ENCODE peak calls at places on chromosomes 1 and 21, in eight cellular contexts. One of them, this sample, is unnamed.

GRCh38 chr1:169739980-169740379 is 6.1 kb upstream of the SELE start:
- DNase-seq in astrocyte of the cerebellum: no peak
- DNase-seq in progenitor cell of endocrine pancreas: no peak
- DNase-seq in stomach: no peak
- DNase-seq in lower lobe of right lung: no peak
- DNase-seq in OCI-LY7: no peak
- DNase-seq in HFF-Myc: no peak
- DNase-seq in brain microvascular endothelial cell: peak
- DNase-seq in this sample: no peak

GRCh38 chr1:68571499-68571898 is 74.6 kb upstream of the DEPDC1 start:
- DNase-seq in astrocyte of the cerebellum: no peak
- DNase-seq in progenitor cell of endocrine pancreas: no peak
- DNase-seq in stomach: no peak
- DNase-seq in lower lobe of right lung: no peak
- DNase-seq in OCI-LY7: no peak
- DNase-seq in HFF-Myc: no peak
- DNase-seq in brain microvascular endothelial cell: peak
- DNase-seq in this sample: no peak

GRCh38 chr1:243728192-243728570 is 121.9 kb downstream of the AKT3 start:
- DNase-seq in astrocyte of the cerebellum: no peak
- DNase-seq in progenitor cell of endocrine pancreas: no peak
- DNase-seq in stomach: no peak
- DNase-seq in lower lobe of right lung: no peak
- DNase-seq in OCI-LY7: no peak
- DNase-seq in HFF-Myc: no peak
- DNase-seq in brain microvascular endothelial cell: no peak
- DNase-seq in this sample: no peak

GRCh38 chr1:34696230-34696629 is 58.6 kb upstream of the GJB5 start:
- DNase-seq in astrocyte of the cerebellum: no peak
- DNase-seq in progenitor cell of endocrine pancreas: no peak
- DNase-seq in stomach: no peak
- DNase-seq in lower lobe of right lung: no peak
- DNase-seq in OCI-LY7: no peak
- DNase-seq in HFF-Myc: peak
- DNase-seq in brain microvascular endothelial cell: no peak
- DNase-seq in this sample: no peak

GRCh38 chr1:169488157-169488556 is 2.4 kb upstream of the SLC19A2 start:
- DNase-seq in astrocyte of the cerebellum: no peak
- DNase-seq in progenitor cell of endocrine pancreas: no peak
- DNase-seq in stomach: no peak
- DNase-seq in lower lobe of right lung: no peak
- DNase-seq in OCI-LY7: no peak
- DNase-seq in HFF-Myc: no peak
- DNase-seq in brain microvascular endothelial cell: no peak
- DNase-seq in this sample: no peak

GRCh38 chr21:26840206-26840605 is 5.0 kb downstream of the ADAMTS1 start:
- DNase-seq in astrocyte of the cerebellum: no peak
- DNase-seq in progenitor cell of endocrine pancreas: no peak
- DNase-seq in stomach: no peak
- DNase-seq in lower lobe of right lung: no peak
- DNase-seq in OCI-LY7: no peak
- DNase-seq in HFF-Myc: no peak
- DNase-seq in brain microvascular endothelial cell: no peak
- DNase-seq in this sample: no peak

GRCh38 chr1:119902775-119903442 is 6.6 kb upstream of the ADAM30 start:
- DNase-seq in astrocyte of the cerebellum: no peak
- DNase-seq in progenitor cell of endocrine pancreas: no peak
- DNase-seq in stomach: no peak
- DNase-seq in lower lobe of right lung: no peak
- DNase-seq in OCI-LY7: no peak
- DNase-seq in HFF-Myc: no peak
- DNase-seq in brain microvascular endothelial cell: no peak
- DNase-seq in this sample: no peak

GRCh38 chr1:67970088-67970487 is 80.3 kb downstream of the DIRAS3 start:
- DNase-seq in astrocyte of the cerebellum: peak
- DNase-seq in progenitor cell of endocrine pancreas: no peak
- DNase-seq in stomach: no peak
- DNase-seq in lower lobe of right lung: no peak
- DNase-seq in OCI-LY7: no peak
- DNase-seq in HFF-Myc: peak
- DNase-seq in brain microvascular endothelial cell: peak
- DNase-seq in this sample: no peak

GRCh38 chr1:182784556-182785171 is 4.9 kb upstream of the NPL start:
- DNase-seq in astrocyte of the cerebellum: peak
- DNase-seq in progenitor cell of endocrine pancreas: no peak
- DNase-seq in stomach: no peak
- DNase-seq in lower lobe of right lung: no peak
- DNase-seq in OCI-LY7: peak
- DNase-seq in HFF-Myc: no peak
- DNase-seq in brain microvascular endothelial cell: peak
- DNase-seq in this sample: no peak

GRCh38 chr1:29453502-29454240 is 217.3 kb downstream of the PTPRU start:
- DNase-seq in astrocyte of the cerebellum: peak
- DNase-seq in progenitor cell of endocrine pancreas: no peak
- DNase-seq in stomach: no peak
- DNase-seq in lower lobe of right lung: no peak
- DNase-seq in OCI-LY7: peak
- DNase-seq in HFF-Myc: peak
- DNase-seq in brain microvascular endothelial cell: peak
- DNase-seq in this sample: no peak
- TF ChIP-seq CTCF in astrocyte of the cerebellum: peak
- TF ChIP-seq CTCF in progenitor cell of endocrine pancreas: peak
- TF ChIP-seq CTCF in stomach: no peak
- TF ChIP-seq CTCF in lower lobe of right lung: no peak
- TF ChIP-seq CTCF in OCI-LY7: peak
- TF ChIP-seq CTCF in HFF-Myc: peak
- TF ChIP-seq CTCF in brain microvascular endothelial cell: peak
- TF ChIP-seq CTCF in this sample: peak

GRCh38 chr1:42334240-42335049 is 590 bp downstream of the FOXJ3 start:
- DNase-seq in astrocyte of the cerebellum: no peak
- DNase-seq in progenitor cell of endocrine pancreas: no peak
- DNase-seq in stomach: peak
- DNase-seq in lower lobe of right lung: peak
- DNase-seq in OCI-LY7: peak
- DNase-seq in HFF-Myc: no peak
- DNase-seq in brain microvascular endothelial cell: peak
- DNase-seq in this sample: peak
- TF ChIP-seq CTCF in astrocyte of the cerebellum: no peak
- TF ChIP-seq CTCF in progenitor cell of endocrine pancreas: no peak
- TF ChIP-seq CTCF in stomach: no peak
- TF ChIP-seq CTCF in lower lobe of right lung: no peak
- TF ChIP-seq CTCF in OCI-LY7: peak
- TF ChIP-seq CTCF in HFF-Myc: no peak
- TF ChIP-seq CTCF in brain microvascular endothelial cell: no peak
- TF ChIP-seq CTCF in this sample: no peak

DNA sequence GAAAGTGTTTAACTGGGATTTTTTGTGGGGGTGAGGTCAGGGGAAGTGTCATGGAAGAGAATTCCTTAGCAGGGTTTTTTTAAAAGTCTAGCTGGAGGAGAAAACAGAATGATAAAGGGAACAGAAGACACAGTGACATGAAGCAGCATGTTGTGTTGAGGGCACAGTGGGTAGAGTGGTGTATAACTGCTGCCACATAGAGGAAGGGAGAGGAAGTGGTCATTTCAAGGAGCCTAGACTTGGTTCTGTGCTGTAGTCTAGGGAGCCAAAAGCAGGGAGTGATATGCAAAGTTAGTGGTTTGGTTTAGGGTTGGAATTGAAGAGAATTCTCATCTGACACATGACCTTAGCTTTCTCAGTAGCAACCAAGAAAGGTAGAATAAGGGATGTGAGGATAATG is 10.2 kb downstream of the EEIG2 start:
- DNase-seq in astrocyte of the cerebellum: no peak
- DNase-seq in progenitor cell of endocrine pancreas: no peak
- DNase-seq in stomach: no peak
- DNase-seq in lower lobe of right lung: no peak
- DNase-seq in OCI-LY7: peak
- DNase-seq in HFF-Myc: no peak
- DNase-seq in brain microvascular endothelial cell: no peak
- DNase-seq in this sample: no peak
- TF ChIP-seq CTCF in astrocyte of the cerebellum: peak
- TF ChIP-seq CTCF in progenitor cell of endocrine pancreas: peak
- TF ChIP-seq CTCF in stomach: no peak
- TF ChIP-seq CTCF in lower lobe of right lung: peak
- TF ChIP-seq CTCF in OCI-LY7: peak
- TF ChIP-seq CTCF in HFF-Myc: peak
- TF ChIP-seq CTCF in brain microvascular endothelial cell: peak
- TF ChIP-seq CTCF in this sample: peak

GRCh38 chr1:156493749-156494148 is 6.8 kb downstream of the MEF2D start:
- DNase-seq in astrocyte of the cerebellum: no peak
- DNase-seq in progenitor cell of endocrine pancreas: no peak
- DNase-seq in stomach: no peak
- DNase-seq in lower lobe of right lung: no peak
- DNase-seq in OCI-LY7: peak
- DNase-seq in HFF-Myc: no peak
- DNase-seq in brain microvascular endothelial cell: no peak
- DNase-seq in this sample: no peak
- TF ChIP-seq CTCF in astrocyte of the cerebellum: no peak
- TF ChIP-seq CTCF in progenitor cell of endocrine pancreas: no peak
- TF ChIP-seq CTCF in stomach: no peak
- TF ChIP-seq CTCF in lower lobe of right lung: no peak
- TF ChIP-seq CTCF in OCI-LY7: no peak
- TF ChIP-seq CTCF in HFF-Myc: no peak
- TF ChIP-seq CTCF in brain microvascular endothelial cell: no peak
- TF ChIP-seq CTCF in this sample: no peak

GRCh38 chr21:34072145-34073031 is 990 bp upstream of the MRPS6 start:
- DNase-seq in astrocyte of the cerebellum: no peak
- DNase-seq in progenitor cell of endocrine pancreas: no peak
- DNase-seq in stomach: peak
- DNase-seq in lower lobe of right lung: no peak
- DNase-seq in OCI-LY7: no peak
- DNase-seq in HFF-Myc: no peak
- DNase-seq in brain microvascular endothelial cell: no peak
- DNase-seq in this sample: peak
- TF ChIP-seq CTCF in astrocyte of the cerebellum: no peak
- TF ChIP-seq CTCF in progenitor cell of endocrine pancreas: no peak
- TF ChIP-seq CTCF in stomach: no peak
- TF ChIP-seq CTCF in lower lobe of right lung: no peak
- TF ChIP-seq CTCF in OCI-LY7: no peak
- TF ChIP-seq CTCF in HFF-Myc: no peak
- TF ChIP-seq CTCF in brain microvascular endothelial cell: no peak
- TF ChIP-seq CTCF in this sample: no peak

This sample was measured in right lobe of liver.